ENCODE peak calls at places on chromosomes 3 and 15, in eight cellular contexts. R is foreskin keratinocyte, V is tibial nerve, M is mesothelial cell of epicardium, Q is bronchial epithelial cell, W is neural progenitor cell, N is osteocyte, P is GM20000. J is an unnamed sample.
A peak's percentile ranks its signal among the peaks of the same experiment; 100 is the strongest.

GRCh38 chr15:41603941-41604660 is 45.1 kb downstream of the TYRO3 start:
- DNase-seq in R (peak; percentile 37), V (peak; percentile 66), M (peak; percentile 32), Q (peak; percentile 63), W (peak; percentile 88), N (no peak), P (peak; percentile 64), J (peak; percentile 60)

GRCh38 chr3:108017587-108017986 is 73.2 kb downstream of the CD47 start:
- DNase-seq in R (no peak), V (no peak), M (no peak), Q (no peak), W (no peak), N (no peak), P (no peak), J (no peak)

GRCh38 chr3:2921903-2922302 is 188.3 kb downstream of the IL5RA start:
- DNase-seq in R (no peak), V (peak; percentile 7), M (no peak), Q (peak; percentile 4), W (peak; percentile 21), N (no peak), P (peak; percentile 49), J (no peak)

GRCh38 chr3:15519096-15519495 is 2.4 kb downstream of the COLQ start:
- DNase-seq in R (no peak), V (no peak), M (no peak), Q (no peak), W (no peak), N (no peak), P (no peak), J (no peak)

GRCh38 chr15:74174966-74175270 is 1.4 kb downstream of the ISLR start:
- DNase-seq in R (no peak), V (no peak), M (peak; percentile 9), Q (no peak), W (no peak), N (no peak), P (no peak), J (no peak)

GRCh38 chr15:73899197-73900128 is 26.1 kb downstream of the TBC1D21 start:
- DNase-seq in R (no peak), V (no peak), M (no peak), Q (no peak), W (peak; percentile 17), N (no peak), P (no peak), J (no peak)

GRCh38 chr15:75903331-75904240 is at the start of gene FBXO22:
- DNase-seq in R (peak; percentile 79), V (peak; percentile 82), M (peak; percentile 85), Q (peak; percentile 80), W (peak; percentile 97), N (peak; percentile 97), P (peak; percentile 86), J (peak; percentile 87)

GRCh38 chr15:77034620-77035467 is 36.1 kb downstream of the TSPAN3 start:
- DNase-seq in R (no peak), V (no peak), M (peak; percentile 21), Q (no peak), W (peak; percentile 61), N (peak; percentile 84), P (peak; percentile 66), J (peak; percentile 47)

GRCh38 chr3:130786306-130786705 is 39.7 kb upstream of the PIK3R4 start:
- DNase-seq in R (no peak), V (no peak), M (no peak), Q (no peak), W (no peak), N (no peak), P (no peak), J (no peak)

GRCh38 chr3:11604139-11604895 is 39.4 kb downstream of the VGLL4 start:
- DNase-seq in R (no peak), V (no peak), M (no peak), Q (peak; percentile 30), W (no peak), N (no peak), P (no peak), J (no peak)

GRCh38 chr3:89372456-89372855 is 265.0 kb downstream of the EPHA3 start:
- DNase-seq in R (no peak), V (no peak), M (no peak), Q (peak; percentile 47), W (no peak), N (no peak), P (no peak), J (no peak)

DNA sequence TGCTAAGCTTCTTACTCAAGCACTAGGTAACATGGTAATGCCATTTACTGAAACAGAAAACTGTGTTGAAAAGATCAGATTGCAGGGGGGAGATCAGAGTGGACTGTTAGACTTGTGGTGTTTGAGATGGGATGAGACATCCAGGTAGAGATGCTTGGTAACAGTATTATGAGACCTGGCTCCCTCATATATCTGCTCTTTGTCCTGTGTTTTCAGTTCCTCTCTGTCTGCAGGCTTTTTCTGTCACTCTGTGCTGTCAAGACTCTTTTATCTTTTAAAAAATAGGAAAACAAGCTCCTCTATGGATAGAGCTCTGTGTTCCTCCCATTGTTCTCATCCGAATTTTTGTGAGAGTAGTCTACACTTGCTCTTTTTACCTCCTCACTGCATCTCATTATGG is 48.1 kb downstream of the CALML4 start:
- DNase-seq in R (no peak), V (no peak), M (no peak), Q (no peak), W (no peak), N (no peak), P (no peak), J (no peak)
- TF ChIP-seq CTCF in R (no peak), V (no peak), M (no peak), Q (no peak), W (no peak), N (no peak), P (no peak), J (no peak)

GRCh38 chr3:123749716-123750115 is 134.4 kb downstream of the MYLK start:
- DNase-seq in R (peak; percentile 28), V (no peak), M (no peak), Q (peak; percentile 72), W (no peak), N (no peak), P (no peak), J (no peak)

GRCh38 chr3:123750209-123750608 is 133.9 kb downstream of the MYLK start:
- DNase-seq in R (no peak), V (no peak), M (no peak), Q (no peak), W (no peak), N (no peak), P (no peak), J (no peak)

GRCh38 chr3:123743121-123743520 is 141.0 kb downstream of the MYLK start:
- DNase-seq in R (no peak), V (no peak), M (no peak), Q (no peak), W (no peak), N (no peak), P (no peak), J (no peak)

GRCh38 chr3:123741058-123741511 is 143.0 kb downstream of the MYLK start:
- DNase-seq in R (no peak), V (no peak), M (no peak), Q (peak; percentile 26), W (no peak), N (no peak), P (no peak), J (no peak)

GRCh38 chr3:123745184-123745855 is 138.8 kb downstream of the MYLK start:
- DNase-seq in R (no peak), V (no peak), M (no peak), Q (peak; percentile 15), W (no peak), N (no peak), P (no peak), J (no peak)
- TF ChIP-seq CTCF in R (peak; percentile 54), V (no peak), M (no peak), Q (no peak), W (peak; percentile 47), N (peak; percentile 34), P (no peak), J (peak; percentile 36)

DNA sequence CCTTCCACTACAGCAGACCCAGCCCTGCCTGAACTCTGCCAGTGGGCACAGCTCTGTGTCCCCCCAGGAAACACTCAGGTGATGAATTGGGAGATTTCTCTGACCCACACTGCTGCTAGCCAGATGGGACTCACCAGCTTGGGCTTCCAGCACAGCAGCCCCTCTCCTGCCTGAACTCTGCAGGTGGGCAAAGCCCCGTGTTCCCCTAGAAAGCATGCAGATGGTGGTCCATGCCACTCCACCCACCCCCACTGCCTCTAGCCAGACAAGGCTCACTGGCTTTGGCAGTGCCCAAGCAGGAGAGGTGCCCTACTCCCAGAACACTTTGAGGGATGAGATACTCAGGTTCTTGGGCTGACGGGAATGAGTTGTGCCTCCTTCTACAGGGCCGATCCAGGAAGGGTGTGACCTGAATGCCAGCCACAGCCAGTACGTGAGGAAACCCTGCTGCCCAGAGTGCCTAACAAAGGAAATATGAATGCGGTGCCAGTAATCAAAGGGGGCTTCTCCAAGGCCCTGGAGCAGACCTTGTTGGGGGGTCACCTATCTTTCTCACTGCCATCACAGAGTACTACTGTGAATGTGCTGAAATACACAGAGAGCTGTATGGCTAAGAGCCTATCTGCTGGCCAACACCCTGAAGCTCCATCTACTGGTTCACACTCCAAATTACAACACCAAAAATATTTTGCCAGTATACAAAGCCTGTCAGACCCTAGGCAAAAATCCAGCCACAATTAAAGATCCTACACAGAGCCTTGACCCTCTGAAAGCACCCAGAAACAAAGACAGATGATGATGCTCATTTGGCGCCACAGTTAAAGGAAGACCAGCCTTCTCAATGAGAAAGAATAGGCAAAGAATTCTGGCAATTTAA is 61.9 kb downstream of the BTLA start:
- DNase-seq in R (no peak), V (no peak), M (no peak), Q (peak; percentile 41), W (peak; percentile 4), N (no peak), P (peak; percentile 22), J (no peak)
- TF ChIP-seq CTCF in R (peak; percentile 66), V (no peak), M (peak; percentile 16), Q (peak; percentile 46), W (peak; percentile 47), N (peak; percentile 37), P (peak; percentile 30), J (peak; percentile 40)

GRCh38 chr3:190013943-190014924 is 106.5 kb downstream of the P3H2 start:
- DNase-seq in R (peak; percentile 57), V (no peak), M (no peak), Q (peak; percentile 62), W (no peak), N (no peak), P (no peak), J (no peak)

GRCh38 chr3:190010486-190010885 is 110.2 kb downstream of the P3H2 start:
- DNase-seq in R (no peak), V (no peak), M (no peak), Q (no peak), W (no peak), N (no peak), P (no peak), J (no peak)

GRCh38 chr3:190014940-190015339 is 105.8 kb downstream of the P3H2 start:
- DNase-seq in R (no peak), V (no peak), M (no peak), Q (no peak), W (no peak), N (no peak), P (no peak), J (no peak)

GRCh38 chr3:190012314-190012782 is 108.3 kb downstream of the P3H2 start:
- DNase-seq in R (peak; percentile 70), V (no peak), M (no peak), Q (peak; percentile 73), W (peak; percentile 13), N (no peak), P (no peak), J (no peak)

DNA sequence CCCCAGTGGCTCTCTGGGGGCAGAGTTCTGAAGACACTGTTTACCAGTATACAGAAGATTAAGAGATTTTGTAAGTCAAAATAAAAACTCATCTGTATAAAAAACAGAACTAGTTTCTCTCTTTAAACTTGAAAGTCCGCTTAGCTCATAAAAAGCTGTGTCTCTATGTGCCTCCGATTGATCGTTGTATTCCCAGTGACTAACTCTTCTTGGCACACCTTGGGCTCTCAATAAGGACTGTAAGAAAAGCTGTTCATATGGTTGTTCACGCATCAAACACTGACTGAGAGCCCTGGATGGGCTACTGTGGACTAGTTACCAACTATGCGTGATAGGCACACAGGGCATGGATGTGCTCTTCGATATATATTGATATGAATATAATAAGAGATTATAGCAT is 107.9 kb downstream of the P3H2 start:
- DNase-seq in R (peak; percentile 51), V (no peak), M (no peak), Q (peak; percentile 43), W (no peak), N (no peak), P (no peak), J (no peak)
- TF ChIP-seq CTCF in R (no peak), V (no peak), M (no peak), Q (no peak), W (no peak), N (no peak), P (no peak), J (no peak)